ENCODE peak calls at places on chromosome 18, in four cellular contexts. One of them, this sample, is unnamed.

GRCh38 chr18:37662546-37663339 is 97.1 kb upstream of the CELF4 start:
- DNase-seq in GM12878: no peak
- DNase-seq in SK-N-SH: no peak
- DNase-seq in K562: no peak
- DNase-seq in this sample: no peak

GRCh38 chr18:76465630-76466409 is 29.2 kb downstream of the ZNF516 start:
- DNase-seq in GM12878: no peak
- DNase-seq in SK-N-SH: no peak
- DNase-seq in K562: no peak
- DNase-seq in this sample: no peak

GRCh38 chr18:6058941-6059340 is 163.6 kb upstream of the TMEM200C start:
- DNase-seq in K562: no peak
- DNase-seq in GM12878: no peak
- DNase-seq in SK-N-SH: no peak
- DNase-seq in this sample: no peak

GRCh38 chr18:7467708-7468466 is 99.2 kb upstream of the PTPRM start:
- DNase-seq in K562: peak
- DNase-seq in GM12878: no peak
- DNase-seq in SK-N-SH: no peak
- DNase-seq in this sample: no peak

GRCh38 chr18:59848002-59848401 is 51.8 kb upstream of the PMAIP1 start:
- DNase-seq in K562: no peak
- DNase-seq in SK-N-SH: no peak
- DNase-seq in GM12878: no peak
- DNase-seq in this sample: no peak

GRCh38 chr18:66160007-66160406 is 409.2 kb downstream of the CDH7 start:
- DNase-seq in K562: no peak
- DNase-seq in GM12878: no peak
- DNase-seq in SK-N-SH: no peak
- DNase-seq in this sample: no peak

GRCh38 chr18:62522178-62522509 is 681 bp upstream of the ZCCHC2 start:
- DNase-seq in SK-N-SH: no peak
- DNase-seq in K562: no peak
- DNase-seq in GM12878: no peak
- DNase-seq in this sample: no peak

GRCh38 chr18:23779696-23780303 is 90.5 kb downstream of the LAMA3 start:
- DNase-seq in GM12878: no peak
- DNase-seq in SK-N-SH: no peak
- DNase-seq in K562: no peak
- DNase-seq in this sample: no peak

GRCh38 chr18:13201315-13201714 is 17.2 kb upstream of the LDLRAD4 start:
- DNase-seq in SK-N-SH: no peak
- DNase-seq in K562: no peak
- DNase-seq in GM12878: no peak
- DNase-seq in this sample: no peak

GRCh38 chr18:10851824-10852225 is 297.5 kb downstream of the PIEZO2 start:
- DNase-seq in SK-N-SH: peak
- DNase-seq in GM12878: peak
- DNase-seq in K562: peak
- DNase-seq in this sample: no peak

GRCh38 chr18:13440277-13441248 is 222.0 kb downstream of the LDLRAD4 start:
- DNase-seq in GM12878: no peak
- DNase-seq in K562: no peak
- DNase-seq in SK-N-SH: no peak
- DNase-seq in this sample: no peak

GRCh38 chr18:44920441-44920840 is 239.8 kb downstream of the SETBP1 start:
- DNase-seq in SK-N-SH: no peak
- DNase-seq in GM12878: no peak
- DNase-seq in K562: no peak
- DNase-seq in this sample: no peak

GRCh38 chr18:47262397-47263196 is 11.1 kb upstream of the SKOR2 start:
- DNase-seq in SK-N-SH: no peak
- DNase-seq in K562: no peak
- DNase-seq in GM12878: no peak
- DNase-seq in this sample: no peak

GRCh38 chr18:1499265-1499664 is 594.6 kb downstream of the ADCYAP1 start:
- DNase-seq in SK-N-SH: no peak
- DNase-seq in K562: no peak
- DNase-seq in GM12878: no peak
- DNase-seq in this sample: no peak

GRCh38 chr18:63994783-63995399 is 25.0 kb downstream of the SERPINB8 start:
- DNase-seq in SK-N-SH: peak
- DNase-seq in K562: peak
- DNase-seq in GM12878: no peak
- DNase-seq in this sample: peak

GRCh38 chr18:28581503-28582169 is 404.7 kb upstream of the CDH2 start:
- DNase-seq in SK-N-SH: peak
- DNase-seq in K562: no peak
- DNase-seq in GM12878: no peak
- DNase-seq in this sample: no peak

GRCh38 chr18:59537581-59537980 is 159.6 kb downstream of the CCBE1 start:
- DNase-seq in K562: no peak
- DNase-seq in SK-N-SH: no peak
- DNase-seq in GM12878: no peak
- DNase-seq in this sample: no peak

GRCh38 chr18:59795882-59796281 is 98.7 kb upstream of the CCBE1 start:
- DNase-seq in GM12878: no peak
- DNase-seq in K562: no peak
- DNase-seq in SK-N-SH: no peak
- DNase-seq in this sample: no peak

GRCh38 chr18:36215577-36215976 is 28.3 kb downstream of the MOCOS start:
- DNase-seq in GM12878: no peak
- DNase-seq in K562: no peak
- DNase-seq in SK-N-SH: no peak
- DNase-seq in this sample: no peak

DNA sequence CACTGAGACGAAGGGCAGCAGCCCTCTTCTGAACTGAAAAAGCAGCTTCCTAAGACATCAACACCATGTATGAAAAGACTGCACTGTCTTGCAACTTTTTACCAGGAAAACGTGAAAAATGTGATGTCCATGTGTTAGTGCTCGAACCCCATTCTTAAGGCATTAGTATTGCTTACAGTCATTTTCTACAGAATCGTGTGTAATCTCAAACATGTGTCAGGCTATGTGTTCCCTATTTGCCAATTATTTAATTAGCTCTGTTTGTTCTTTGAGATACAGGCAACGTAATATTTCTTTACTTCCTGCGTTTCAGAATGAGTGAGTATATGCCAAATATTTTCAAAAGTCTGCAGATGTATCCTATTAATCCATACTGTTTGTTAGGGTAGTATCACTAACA is 307.7 kb upstream of the CCDC68 start:
- DNase-seq in GM12878: no peak
- DNase-seq in SK-N-SH: no peak
- DNase-seq in K562: no peak
- DNase-seq in this sample: no peak
- TF ChIP-seq NRF1 in GM12878: no peak
- TF ChIP-seq NRF1 in SK-N-SH: no peak
- TF ChIP-seq NRF1 in K562: no peak
- TF ChIP-seq NRF1 in this sample: no peak

GRCh38 chr18:9684901-9685738 is 23.0 kb upstream of the RAB31 start:
- DNase-seq in GM12878: no peak
- DNase-seq in K562: peak
- DNase-seq in SK-N-SH: no peak
- DNase-seq in this sample: no peak
- TF ChIP-seq NRF1 in GM12878: no peak
- TF ChIP-seq NRF1 in K562: no peak
- TF ChIP-seq NRF1 in SK-N-SH: no peak
- TF ChIP-seq NRF1 in this sample: no peak

GRCh38 chr18:54094474-54094873 is 130.0 kb downstream of the MBD2 start:
- DNase-seq in K562: no peak
- DNase-seq in GM12878: no peak
- DNase-seq in SK-N-SH: no peak
- DNase-seq in this sample: no peak

GRCh38 chr18:54100920-54101319 is 123.5 kb downstream of the MBD2 start:
- DNase-seq in SK-N-SH: no peak
- DNase-seq in GM12878: no peak
- DNase-seq in K562: no peak
- DNase-seq in this sample: no peak

GRCh38 chr18:54102123-54102522 is 122.3 kb downstream of the MBD2 start:
- DNase-seq in GM12878: no peak
- DNase-seq in K562: no peak
- DNase-seq in SK-N-SH: no peak
- DNase-seq in this sample: no peak

GRCh38 chr18:54100466-54100865 is 124.0 kb downstream of the MBD2 start:
- DNase-seq in GM12878: no peak
- DNase-seq in K562: no peak
- DNase-seq in SK-N-SH: no peak
- DNase-seq in this sample: no peak
- TF ChIP-seq NRF1 in GM12878: no peak
- TF ChIP-seq NRF1 in K562: no peak
- TF ChIP-seq NRF1 in SK-N-SH: no peak
- TF ChIP-seq NRF1 in this sample: no peak

DNA sequence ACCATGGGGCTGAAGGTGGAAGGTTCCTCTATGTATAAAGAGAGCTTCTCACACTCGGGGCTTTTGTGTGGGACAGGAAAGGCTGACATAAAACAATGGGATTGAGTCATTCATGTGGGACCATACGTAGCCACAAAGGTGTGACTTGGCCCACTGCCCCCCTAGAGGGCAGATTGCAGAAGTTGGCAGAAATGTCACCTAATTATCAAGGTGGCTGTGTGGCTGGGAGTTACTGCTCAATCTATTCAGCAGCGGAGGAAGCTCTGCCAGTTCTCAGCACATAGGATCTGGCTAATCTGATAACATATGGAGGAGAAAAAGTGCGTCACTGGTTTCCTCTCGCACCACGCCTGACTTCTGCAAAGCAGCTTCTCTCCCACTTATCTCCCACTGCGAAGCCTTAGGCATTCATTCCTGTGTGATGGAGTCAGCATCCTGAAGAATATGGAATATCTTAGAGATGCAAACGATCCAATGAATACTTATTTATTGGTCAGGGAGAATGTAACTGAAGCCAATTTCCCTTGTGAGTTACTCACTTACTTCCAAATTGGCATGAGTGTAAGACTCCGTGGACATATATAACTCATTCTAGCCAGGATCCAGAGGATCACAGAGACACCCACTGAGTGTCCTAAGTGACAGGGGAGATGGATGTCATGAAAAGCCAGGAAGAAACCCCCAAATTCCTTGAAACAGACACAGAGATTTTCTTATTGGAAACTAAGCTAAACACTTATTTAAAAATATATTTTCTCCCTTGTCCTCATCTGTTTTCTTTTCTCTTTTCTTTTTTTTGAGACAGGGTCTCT is 344.8 kb downstream of the TGIF1 start:
- DNase-seq in GM12878: no peak
- DNase-seq in K562: peak
- DNase-seq in SK-N-SH: no peak
- DNase-seq in this sample: no peak
- TF ChIP-seq NRF1 in GM12878: no peak
- TF ChIP-seq NRF1 in K562: no peak
- TF ChIP-seq NRF1 in SK-N-SH: no peak
- TF ChIP-seq NRF1 in this sample: no peak

GRCh38 chr18:74013955-74014354 is 133.7 kb downstream of the FBXO15 start:
- DNase-seq in SK-N-SH: no peak
- DNase-seq in GM12878: no peak
- DNase-seq in K562: no peak
- DNase-seq in this sample: no peak
- TF ChIP-seq NRF1 in SK-N-SH: no peak
- TF ChIP-seq NRF1 in GM12878: no peak
- TF ChIP-seq NRF1 in K562: no peak
- TF ChIP-seq NRF1 in this sample: no peak

GRCh38 chr18:79588636-79589481 is 90.7 kb upstream of the CTDP1 start:
- DNase-seq in SK-N-SH: no peak
- DNase-seq in GM12878: no peak
- DNase-seq in K562: no peak
- DNase-seq in this sample: peak

GRCh38 chr18:79586436-79587297 is 92.9 kb upstream of the CTDP1 start:
- DNase-seq in K562: peak
- DNase-seq in GM12878: no peak
- DNase-seq in SK-N-SH: no peak
- DNase-seq in this sample: no peak

GRCh38 chr18:79585395-79586370 is 93.9 kb upstream of the CTDP1 start:
- DNase-seq in GM12878: no peak
- DNase-seq in K562: peak
- DNase-seq in SK-N-SH: no peak
- DNase-seq in this sample: no peak

GRCh38 chr18:79588131-79588635 is 91.4 kb upstream of the CTDP1 start:
- DNase-seq in K562: no peak
- DNase-seq in GM12878: no peak
- DNase-seq in SK-N-SH: no peak
- DNase-seq in this sample: peak

GRCh38 chr18:79587298-79588125 is 92.1 kb upstream of the CTDP1 start:
- DNase-seq in SK-N-SH: no peak
- DNase-seq in K562: no peak
- DNase-seq in GM12878: no peak
- DNase-seq in this sample: no peak
- TF ChIP-seq NRF1 in SK-N-SH: no peak
- TF ChIP-seq NRF1 in K562: no peak
- TF ChIP-seq NRF1 in GM12878: no peak
- TF ChIP-seq NRF1 in this sample: no peak

DNA sequence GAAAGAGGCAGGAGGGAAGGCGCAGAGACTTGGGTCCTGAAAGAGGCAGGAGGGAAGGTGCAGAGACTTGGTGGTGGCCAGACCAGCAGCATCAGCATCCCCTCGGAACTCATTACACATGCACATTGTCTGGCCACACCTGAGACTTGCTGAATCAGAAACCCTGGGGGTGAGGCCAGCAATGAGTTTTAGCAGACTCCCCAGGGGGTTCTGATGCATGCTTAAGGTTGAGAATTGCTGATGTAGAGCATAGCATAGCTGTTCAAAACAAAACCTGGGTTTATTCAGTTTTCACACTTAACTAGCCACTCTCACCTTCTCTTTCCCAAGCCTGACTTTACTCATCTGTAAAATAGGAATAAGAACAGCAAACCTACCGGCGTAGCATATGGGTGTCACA is 122.9 kb downstream of the MRO start:
- DNase-seq in SK-N-SH: no peak
- DNase-seq in GM12878: no peak
- DNase-seq in K562: no peak
- DNase-seq in this sample: no peak
- TF ChIP-seq NRF1 in SK-N-SH: no peak
- TF ChIP-seq NRF1 in GM12878: no peak
- TF ChIP-seq NRF1 in K562: no peak
- TF ChIP-seq NRF1 in this sample: no peak

DNA sequence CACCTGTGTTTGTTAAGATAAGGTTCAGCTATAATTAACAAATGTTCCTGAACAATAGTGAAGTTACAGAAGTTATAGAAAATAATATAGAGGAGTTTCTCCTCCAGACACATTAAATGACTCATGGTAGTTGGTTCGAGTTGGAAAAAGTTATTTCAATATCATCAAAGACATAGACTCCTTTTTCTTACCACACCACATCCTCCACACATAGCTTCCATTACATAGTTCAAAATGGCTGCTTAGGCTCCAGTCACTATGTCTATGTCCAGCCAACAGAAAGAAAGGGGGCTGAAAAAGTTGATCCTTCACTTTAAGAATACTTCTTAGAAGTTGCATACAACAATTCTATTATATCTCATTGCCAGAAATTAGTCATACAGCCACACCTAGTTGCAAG is 50.7 kb downstream of the DYNAP start:
- DNase-seq in GM12878: no peak
- DNase-seq in SK-N-SH: no peak
- DNase-seq in K562: no peak
- DNase-seq in this sample: no peak
- TF ChIP-seq NRF1 in GM12878: no peak
- TF ChIP-seq NRF1 in SK-N-SH: no peak
- TF ChIP-seq NRF1 in K562: no peak
- TF ChIP-seq NRF1 in this sample: no peak

This sample was measured in H1.